ENCODE peak calls at places on chromosomes 6 and 20, in five cellular contexts. One of them, this sample, is unnamed.

GRCh38 chr6:15443119-15443518 is 197.2 kb downstream of the JARID2 start:
- DNase-seq in neural progenitor cell: no peak
- DNase-seq in OCI-LY7: no peak
- DNase-seq in endodermal cell: no peak
- DNase-seq in A549: peak
- DNase-seq in this sample: peak

GRCh38 chr6:148414836-148415235 is 72.2 kb downstream of the SASH1 start:
- DNase-seq in neural progenitor cell: no peak
- DNase-seq in OCI-LY7: no peak
- DNase-seq in endodermal cell: no peak
- DNase-seq in A549: no peak
- DNase-seq in this sample: peak

GRCh38 chr6:139449611-139450000 is 75.2 kb upstream of the CITED2 start:
- DNase-seq in neural progenitor cell: no peak
- DNase-seq in OCI-LY7: no peak
- DNase-seq in endodermal cell: no peak
- DNase-seq in A549: no peak
- DNase-seq in this sample: no peak

GRCh38 chr6:85008311-85009015 is 244.1 kb upstream of the TBX18 start:
- DNase-seq in neural progenitor cell: no peak
- DNase-seq in OCI-LY7: no peak
- DNase-seq in endodermal cell: no peak
- DNase-seq in A549: no peak
- DNase-seq in this sample: peak

GRCh38 chr6:138986578-138986977 is 1.5 kb downstream of the REPS1 start:
- DNase-seq in neural progenitor cell: no peak
- DNase-seq in OCI-LY7: no peak
- DNase-seq in endodermal cell: no peak
- DNase-seq in A549: no peak
- DNase-seq in this sample: no peak

GRCh38 chr6:71527831-71528377 is 239.3 kb downstream of the OGFRL1 start:
- DNase-seq in neural progenitor cell: no peak
- DNase-seq in OCI-LY7: no peak
- DNase-seq in endodermal cell: no peak
- DNase-seq in A549: no peak
- DNase-seq in this sample: no peak

GRCh38 chr6:85676086-85676729 is 33.5 kb upstream of the SYNCRIP start:
- DNase-seq in neural progenitor cell: no peak
- DNase-seq in OCI-LY7: peak
- DNase-seq in endodermal cell: no peak
- DNase-seq in A549: no peak
- DNase-seq in this sample: no peak

GRCh38 chr20:46087161-46087560 is 2.6 kb downstream of the NCOA5 start:
- DNase-seq in neural progenitor cell: no peak
- DNase-seq in OCI-LY7: peak
- DNase-seq in endodermal cell: no peak
- DNase-seq in A549: peak
- DNase-seq in this sample: no peak

GRCh38 chr6:119348308-119349040 is 1.1 kb downstream of the MAN1A1 start:
- DNase-seq in neural progenitor cell: peak
- DNase-seq in OCI-LY7: peak
- DNase-seq in endodermal cell: peak
- DNase-seq in A549: no peak
- DNase-seq in this sample: no peak

GRCh38 chr6:15329154-15329781 is 83.4 kb downstream of the JARID2 start:
- DNase-seq in neural progenitor cell: peak
- DNase-seq in OCI-LY7: no peak
- DNase-seq in endodermal cell: no peak
- DNase-seq in A549: no peak
- DNase-seq in this sample: peak

GRCh38 chr6:3033652-3034051 is 34.0 kb downstream of the NQO2 start:
- DNase-seq in neural progenitor cell: no peak
- DNase-seq in OCI-LY7: no peak
- DNase-seq in endodermal cell: no peak
- DNase-seq in A549: no peak
- DNase-seq in this sample: no peak

GRCh38 chr6:21955196-21955595 is 341.6 kb downstream of the PRL start:
- DNase-seq in neural progenitor cell: no peak
- DNase-seq in OCI-LY7: no peak
- DNase-seq in endodermal cell: no peak
- DNase-seq in A549: no peak
- DNase-seq in this sample: no peak

GRCh38 chr6:39048481-39049399 is at the start of gene GLP1R:
- DNase-seq in neural progenitor cell: peak
- DNase-seq in OCI-LY7: no peak
- DNase-seq in endodermal cell: peak
- DNase-seq in A549: no peak
- DNase-seq in this sample: no peak

GRCh38 chr6:36319436-36319762 is 17.3 kb downstream of the BNIP5 start:
- DNase-seq in neural progenitor cell: peak
- DNase-seq in OCI-LY7: no peak
- DNase-seq in endodermal cell: no peak
- DNase-seq in A549: no peak
- DNase-seq in this sample: no peak

GRCh38 chr6:29676981-29677601 is 3.9 kb downstream of the ZFP57 start:
- DNase-seq in neural progenitor cell: no peak
- DNase-seq in OCI-LY7: no peak
- DNase-seq in endodermal cell: no peak
- DNase-seq in A549: peak
- DNase-seq in this sample: no peak

GRCh38 chr20:43682446-43682845 is 15.5 kb downstream of the MYBL2 start:
- DNase-seq in neural progenitor cell: no peak
- DNase-seq in OCI-LY7: no peak
- DNase-seq in endodermal cell: no peak
- DNase-seq in A549: no peak
- DNase-seq in this sample: no peak

GRCh38 chr6:76697585-76697984 is 625.1 kb upstream of the IMPG1 start:
- DNase-seq in neural progenitor cell: peak
- DNase-seq in OCI-LY7: no peak
- DNase-seq in endodermal cell: no peak
- DNase-seq in A549: peak
- DNase-seq in this sample: no peak

GRCh38 chr6:82013561-82014275 is 233.8 kb downstream of the IBTK start:
- DNase-seq in neural progenitor cell: no peak
- DNase-seq in OCI-LY7: no peak
- DNase-seq in endodermal cell: no peak
- DNase-seq in A549: no peak
- DNase-seq in this sample: peak

GRCh38 chr20:2599265-2600060 is 53.0 kb upstream of the NOP56 start:
- DNase-seq in neural progenitor cell: peak
- DNase-seq in OCI-LY7: no peak
- DNase-seq in endodermal cell: peak
- DNase-seq in A549: no peak
- DNase-seq in this sample: no peak

GRCh38 chr20:16927031-16927430 is 178.9 kb downstream of the OTOR start:
- DNase-seq in neural progenitor cell: no peak
- DNase-seq in OCI-LY7: no peak
- DNase-seq in endodermal cell: no peak
- DNase-seq in A549: no peak
- DNase-seq in this sample: no peak

GRCh38 chr6:74289881-74290280 is 593.9 kb downstream of the CD109 start:
- DNase-seq in neural progenitor cell: no peak
- DNase-seq in OCI-LY7: no peak
- DNase-seq in endodermal cell: no peak
- DNase-seq in A549: no peak
- DNase-seq in this sample: peak

GRCh38 chr20:20261159-20261558 is 106.7 kb upstream of the INSM1 start:
- DNase-seq in neural progenitor cell: no peak
- DNase-seq in OCI-LY7: peak
- DNase-seq in endodermal cell: no peak
- DNase-seq in A549: no peak
- DNase-seq in this sample: no peak

GRCh38 chr6:111069722-111070406 is 17.4 kb upstream of the SLC16A10 start:
- DNase-seq in neural progenitor cell: no peak
- DNase-seq in OCI-LY7: no peak
- DNase-seq in endodermal cell: no peak
- DNase-seq in A549: no peak
- DNase-seq in this sample: no peak

GRCh38 chr6:163965426-163966348 is 551.2 kb downstream of the QKI start:
- DNase-seq in neural progenitor cell: no peak
- DNase-seq in OCI-LY7: no peak
- DNase-seq in endodermal cell: no peak
- DNase-seq in A549: no peak
- DNase-seq in this sample: no peak

GRCh38 chr6:112639436-112639835 is 292.3 kb downstream of the RFPL4B start:
- DNase-seq in neural progenitor cell: no peak
- DNase-seq in OCI-LY7: no peak
- DNase-seq in endodermal cell: no peak
- DNase-seq in A549: no peak
- DNase-seq in this sample: peak

GRCh38 chr6:135522975-135523692 is 25.6 kb upstream of the AHI1 start:
- DNase-seq in neural progenitor cell: no peak
- DNase-seq in OCI-LY7: no peak
- DNase-seq in endodermal cell: no peak
- DNase-seq in A549: peak
- DNase-seq in this sample: no peak

GRCh38 chr6:116969211-116969863 is 92.3 kb downstream of the RFX6 start:
- DNase-seq in neural progenitor cell: peak
- DNase-seq in OCI-LY7: peak
- DNase-seq in endodermal cell: peak
- DNase-seq in A549: peak
- DNase-seq in this sample: no peak

GRCh38 chr20:17795449-17796095 is 95.8 kb downstream of the BANF2 start:
- DNase-seq in neural progenitor cell: no peak
- DNase-seq in OCI-LY7: no peak
- DNase-seq in endodermal cell: no peak
- DNase-seq in A549: no peak
- DNase-seq in this sample: no peak

GRCh38 chr20:1809121-1809520 is 86.1 kb upstream of the SIRPA start:
- DNase-seq in neural progenitor cell: no peak
- DNase-seq in OCI-LY7: no peak
- DNase-seq in endodermal cell: no peak
- DNase-seq in A549: peak
- DNase-seq in this sample: peak

GRCh38 chr20:64080013-64080812 is at the start of gene OPRL1:
- DNase-seq in neural progenitor cell: peak
- DNase-seq in OCI-LY7: no peak
- DNase-seq in endodermal cell: no peak
- DNase-seq in A549: no peak
- DNase-seq in this sample: no peak

GRCh38 chr6:167524261-167524660 is 199.4 kb downstream of the TTLL2 start:
- DNase-seq in neural progenitor cell: no peak
- DNase-seq in OCI-LY7: no peak
- DNase-seq in endodermal cell: no peak
- DNase-seq in A549: no peak
- DNase-seq in this sample: no peak

GRCh38 chr6:87904041-87904440 is 143.6 kb upstream of the SPACA1 start:
- DNase-seq in neural progenitor cell: no peak
- DNase-seq in OCI-LY7: peak
- DNase-seq in endodermal cell: no peak
- DNase-seq in A549: no peak
- DNase-seq in this sample: no peak

GRCh38 chr6:87900160-87900698 is 147.4 kb upstream of the SPACA1 start:
- DNase-seq in neural progenitor cell: no peak
- DNase-seq in OCI-LY7: no peak
- DNase-seq in endodermal cell: no peak
- DNase-seq in A549: no peak
- DNase-seq in this sample: no peak

GRCh38 chr6:87903299-87903698 is 144.3 kb upstream of the SPACA1 start:
- DNase-seq in neural progenitor cell: peak
- DNase-seq in OCI-LY7: no peak
- DNase-seq in endodermal cell: no peak
- DNase-seq in A549: no peak
- DNase-seq in this sample: no peak

GRCh38 chr6:87901613-87902012 is 146.0 kb upstream of the SPACA1 start:
- DNase-seq in neural progenitor cell: no peak
- DNase-seq in OCI-LY7: no peak
- DNase-seq in endodermal cell: no peak
- DNase-seq in A549: no peak
- DNase-seq in this sample: no peak

DNA sequence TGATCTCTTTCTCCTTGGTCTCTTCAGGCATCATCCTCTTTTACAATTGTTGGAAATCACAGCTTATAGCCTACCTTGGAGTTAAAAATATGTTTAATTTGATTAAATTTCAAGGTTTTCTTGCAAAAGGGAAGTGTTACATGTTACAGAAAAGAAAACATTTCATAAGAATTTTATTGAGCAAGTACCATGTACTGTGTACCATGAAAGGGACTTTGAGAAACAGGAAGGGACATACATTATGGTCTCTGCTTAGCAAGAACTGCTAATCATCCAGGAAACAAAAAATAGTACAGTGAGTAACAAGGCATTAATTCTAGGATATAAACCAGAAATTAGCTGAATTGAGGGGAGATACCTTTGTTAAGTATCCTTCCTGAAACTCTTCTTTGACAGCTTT is 145.3 kb upstream of the SPACA1 start:
- DNase-seq in neural progenitor cell: no peak
- DNase-seq in OCI-LY7: no peak
- DNase-seq in endodermal cell: no peak
- DNase-seq in A549: no peak
- DNase-seq in this sample: no peak
- H3K4me3 ChIP-seq in neural progenitor cell: no peak
- H3K4me3 ChIP-seq in OCI-LY7: no peak
- H3K4me3 ChIP-seq in endodermal cell: no peak
- H3K4me3 ChIP-seq in A549: no peak
- H3K4me3 ChIP-seq in this sample: no peak

GRCh38 chr6:6614965-6615304 is 26.4 kb downstream of the LY86 start:
- DNase-seq in neural progenitor cell: no peak
- DNase-seq in OCI-LY7: no peak
- DNase-seq in endodermal cell: no peak
- DNase-seq in A549: no peak
- DNase-seq in this sample: no peak
- H3K4me3 ChIP-seq in neural progenitor cell: no peak
- H3K4me3 ChIP-seq in OCI-LY7: no peak
- H3K4me3 ChIP-seq in endodermal cell: no peak
- H3K4me3 ChIP-seq in A549: no peak
- H3K4me3 ChIP-seq in this sample: no peak

GRCh38 chr6:33320315-33321181 is 3.0 kb upstream of the ZBTB22 start:
- DNase-seq in neural progenitor cell: no peak
- DNase-seq in OCI-LY7: no peak
- DNase-seq in endodermal cell: no peak
- DNase-seq in A549: no peak
- DNase-seq in this sample: peak
- H3K4me3 ChIP-seq in neural progenitor cell: no peak
- H3K4me3 ChIP-seq in OCI-LY7: peak
- H3K4me3 ChIP-seq in endodermal cell: peak
- H3K4me3 ChIP-seq in A549: no peak
- H3K4me3 ChIP-seq in this sample: peak

DNA sequence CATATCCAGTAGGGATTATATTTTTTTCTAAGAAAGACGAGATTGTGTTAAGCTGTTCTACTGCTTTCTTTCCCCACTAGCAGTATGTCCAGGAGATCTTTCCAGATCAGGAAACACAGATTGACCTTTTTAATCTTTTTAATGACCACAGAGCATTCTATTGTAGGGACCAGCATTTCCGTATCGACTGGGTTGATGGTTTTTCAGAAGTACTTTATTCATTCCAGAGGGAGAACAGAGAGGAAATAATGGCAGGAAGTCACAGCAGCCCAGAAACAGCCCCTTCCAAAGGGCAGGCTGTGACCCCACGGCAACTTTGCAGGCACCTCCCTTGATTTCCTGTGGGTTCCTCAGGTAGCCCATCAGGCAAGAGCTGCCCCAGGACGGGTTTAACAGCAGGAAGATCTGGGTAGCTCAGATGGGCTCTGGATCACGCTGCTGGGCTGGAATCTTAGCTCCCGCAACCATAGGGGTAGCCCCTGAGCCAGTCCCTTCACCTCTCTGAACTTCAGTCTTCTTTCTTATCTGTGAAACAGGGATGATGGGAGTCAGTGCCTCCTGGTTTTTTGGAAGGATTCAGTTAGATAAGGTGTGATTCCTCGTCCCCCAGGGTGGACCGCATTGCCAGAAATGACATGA is 23.8 kb upstream of the CHMP4B start:
- DNase-seq in neural progenitor cell: no peak
- DNase-seq in OCI-LY7: no peak
- DNase-seq in endodermal cell: no peak
- DNase-seq in A549: no peak
- DNase-seq in this sample: no peak
- H3K4me3 ChIP-seq in neural progenitor cell: no peak
- H3K4me3 ChIP-seq in OCI-LY7: no peak
- H3K4me3 ChIP-seq in endodermal cell: no peak
- H3K4me3 ChIP-seq in A549: no peak
- H3K4me3 ChIP-seq in this sample: no peak

This sample was measured in skeletal muscle cell.